ENCODE peak calls at places on chromosomes 3 and 15, in ten cellular contexts. A is CD8-positive, alpha-beta T cell; S is epithelial cell of esophagus; F is cardiac muscle cell; G is adrenal gland; T is choroid plexus epithelial cell; B is A673; C is cardiac fibroblast; O is right cardiac atrium; J is ovary. Q is an unnamed sample.

GRCh38 chr15:25784876-25785642 is 78.1 kb downstream of the ATP10A start:
- DNase-seq in F (no peak), C (peak), T (no peak), A (no peak), G (no peak), B (no peak), J (no peak), S (no peak), O (no peak), Q (no peak)

GRCh38 chr15:41847981-41848380 is 9.3 kb downstream of the PLA2G4B start:
- DNase-seq in O (no peak), C (no peak), A (no peak), G (no peak), S (no peak), T (no peak), B (no peak), J (no peak), F (no peak), Q (no peak)

GRCh38 chr3:135706758-135707375 is 258.7 kb upstream of the PPP2R3A start:
- DNase-seq in C (no peak), F (no peak), O (no peak), G (peak), S (peak), J (no peak), A (no peak), T (no peak), B (no peak), Q (no peak)

GRCh38 chr3:141876891-141877561 is 583 bp downstream of the ATP1B3 start:
- DNase-seq in C (peak), O (peak), B (peak), A (peak), J (peak), T (peak), F (peak), S (peak), G (peak), Q (peak)

GRCh38 chr15:69014454-69014853 is at the start of gene NOX5:
- DNase-seq in O (no peak), F (no peak), G (no peak), S (peak), A (no peak), B (no peak), C (peak), T (no peak), J (no peak), Q (no peak)

GRCh38 chr3:98600412-98601095 is 7.1 kb upstream of the CPOX start:
- DNase-seq in J (no peak), A (no peak), B (no peak), F (no peak), O (no peak), T (no peak), C (no peak), S (no peak), G (no peak), Q (no peak)

GRCh38 chr3:161233557-161233956 is 12.4 kb downstream of the NMD3 start:
- DNase-seq in S (no peak), T (peak), G (no peak), O (no peak), B (no peak), J (no peak), A (no peak), F (no peak), C (peak), Q (no peak)

GRCh38 chr3:52318186-52318793 is 2.2 kb downstream of the DNAH1 start:
- DNase-seq in J (no peak), T (no peak), B (no peak), O (no peak), C (no peak), F (no peak), A (no peak), G (no peak), S (peak), Q (no peak)

GRCh38 chr3:11582123-11582968 is 61.4 kb downstream of the VGLL4 start:
- DNase-seq in J (peak), B (peak), A (no peak), C (peak), T (peak), F (peak), O (peak), S (peak), G (peak), Q (peak)
- H3K4me3 ChIP-seq in J (peak), B (peak), A (peak), C (peak), T (peak), F (peak), O (peak), S (peak), G (no peak), Q (peak)

DNA sequence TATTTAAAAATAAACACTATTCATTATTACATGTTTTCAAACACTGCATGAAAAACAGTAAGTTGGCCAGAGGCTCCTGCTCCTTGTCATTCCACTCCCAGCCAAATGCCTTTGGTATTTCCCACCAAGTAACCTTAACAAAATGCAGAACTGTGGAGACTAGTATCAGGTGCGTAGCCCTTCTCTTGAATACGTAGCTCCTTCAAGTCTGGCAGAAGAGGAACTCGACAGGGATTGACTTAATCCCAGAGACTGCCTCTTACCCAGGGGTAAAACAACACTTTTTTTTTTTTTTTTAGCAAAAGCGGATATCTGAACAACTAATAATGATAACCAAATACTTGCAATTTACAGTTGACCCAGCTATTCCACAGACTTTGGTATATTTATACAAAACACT is 738 bp downstream of the COMMD2 start:
- DNase-seq in B (no peak), O (no peak), J (no peak), T (no peak), C (no peak), S (peak), G (no peak), F (no peak), A (no peak), Q (no peak)
- H3K4me3 ChIP-seq in B (peak), O (peak), J (peak), T (peak), C (peak), S (peak), G (peak), F (peak), A (peak), Q (peak)

DNA sequence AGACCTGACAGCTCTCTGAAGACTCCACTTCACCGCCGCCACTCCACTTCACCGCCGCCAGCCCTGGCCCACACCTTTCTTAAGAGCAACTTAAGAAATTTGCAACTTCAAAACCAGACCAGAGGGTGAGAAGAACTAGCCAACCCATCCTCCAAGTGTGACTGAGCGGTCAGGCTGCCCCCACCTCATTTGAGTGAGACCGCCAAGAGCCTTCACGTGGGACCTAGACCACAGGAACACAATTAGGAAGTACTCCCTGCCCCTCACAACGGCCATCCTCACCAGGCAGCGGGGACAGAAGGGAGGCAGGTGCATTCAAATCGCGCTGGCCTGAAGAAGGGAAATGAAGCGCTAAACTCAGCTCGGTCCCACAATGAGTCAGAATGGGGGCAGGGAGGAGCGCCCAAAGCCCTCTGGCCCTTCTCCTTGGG is 156.8 kb upstream of the BCL6 start:
- DNase-seq in S (no peak), G (no peak), F (no peak), B (no peak), T (no peak), O (no peak), J (no peak), C (no peak), A (no peak), Q (no peak)
- H3K4me3 ChIP-seq in S (no peak), G (no peak), F (no peak), B (no peak), T (no peak), O (no peak), J (no peak), C (no peak), A (no peak), Q (no peak)

GRCh38 chr15:92115834-92116233 is 262.3 kb downstream of the SLCO3A1 start:
- DNase-seq in F (no peak), A (no peak), O (no peak), J (no peak), S (no peak), C (no peak), G (no peak), T (no peak), B (no peak), Q (no peak)
- H3K4me3 ChIP-seq in F (no peak), A (no peak), O (no peak), J (no peak), S (no peak), C (no peak), G (no peak), T (no peak), B (no peak), Q (no peak)